ENCODE peak calls at places on chromosomes 5 and 9, in four cellular contexts. L is GM12878, N is HepG2, Q is K562. X is an unnamed sample.

GRCh38 chr9:135908334-135909204 is 1.2 kb upstream of the CAMSAP1 start:
- DNase-seq in L (no peak), N (no peak), Q (no peak), X (no peak)

GRCh38 chr9:107592439-107592838 is 102.9 kb upstream of the KLF4 start:
- DNase-seq in L (no peak), N (no peak), Q (no peak), X (no peak)

GRCh38 chr5:67181648-67182218 is 14.9 kb downstream of the CD180 start:
- DNase-seq in L (no peak), N (no peak), Q (no peak), X (no peak)

GRCh38 chr5:150245111-150245789 is 44.3 kb downstream of the CAMK2A start:
- DNase-seq in L (no peak), N (no peak), Q (peak), X (no peak)

GRCh38 chr9:137339045-137339444 is 37.0 kb upstream of the NRARP start:
- DNase-seq in L (no peak), N (no peak), Q (no peak), X (no peak)

GRCh38 chr5:124754206-124754927 is 7.9 kb upstream of the ZNF608 start:
- DNase-seq in L (no peak), N (no peak), Q (no peak), X (no peak)

GRCh38 chr9:121450241-121450640 is 49.4 kb downstream of the GGTA1 start:
- DNase-seq in L (no peak), N (no peak), Q (no peak), X (no peak)

GRCh38 chr5:39869396-39869795 is 444.6 kb upstream of the DAB2 start:
- DNase-seq in L (no peak), N (no peak), Q (no peak), X (no peak)

GRCh38 chr5:141681695-141682641 is at the start of gene ARAP3:
- DNase-seq in L (no peak), N (peak), Q (peak), X (peak)

GRCh38 chr9:89430995-89431394 is 66.9 kb downstream of the SEMA4D start:
- DNase-seq in L (no peak), N (no peak), Q (no peak), X (no peak)

GRCh38 chr5:146667633-146668032 is 151.6 kb upstream of the GPR151 start:
- DNase-seq in L (no peak), N (no peak), Q (no peak), X (no peak)

GRCh38 chr5:54455413-54456157 is at the start of gene HSPB3:
- DNase-seq in L (no peak), N (no peak), Q (no peak), X (no peak)

GRCh38 chr5:6181147-6181729 is 197.1 kb downstream of the MED10 start:
- DNase-seq in L (no peak), N (no peak), Q (no peak), X (no peak)

GRCh38 chr5:359301-359897 is 37.9 kb downstream of the AHRR start:
- DNase-seq in L (no peak), N (no peak), Q (peak), X (no peak)

GRCh38 chr5:38011641-38012188 is 171.9 kb upstream of the GDNF start:
- DNase-seq in L (no peak), N (no peak), Q (no peak), X (no peak)

GRCh38 chr9:136078025-136078424 is 17.1 kb downstream of the NACC2 start:
- DNase-seq in L (no peak), N (no peak), Q (no peak), X (no peak)

GRCh38 chr9:94222870-94223269 is 36.2 kb upstream of the ZNF169 start:
- DNase-seq in L (no peak), N (no peak), Q (no peak), X (no peak)
- TF ChIP-seq SMC3 in L (no peak), N (no peak), Q (no peak), X (no peak)

GRCh38 chr5:171599957-171600612 is 180.6 kb downstream of the FGF18 start:
- DNase-seq in L (no peak), N (no peak), Q (no peak), X (no peak)

GRCh38 chr5:171604195-171604594 is 181.4 kb upstream of the SMIM23 start:
- DNase-seq in L (no peak), N (no peak), Q (no peak), X (no peak)

GRCh38 chr5:171600736-171601265 is 181.4 kb downstream of the FGF18 start:
- DNase-seq in L (no peak), N (no peak), Q (no peak), X (no peak)

GRCh38 chr5:171599396-171599795 is 179.9 kb downstream of the FGF18 start:
- DNase-seq in L (no peak), N (no peak), Q (no peak), X (no peak)

DNA sequence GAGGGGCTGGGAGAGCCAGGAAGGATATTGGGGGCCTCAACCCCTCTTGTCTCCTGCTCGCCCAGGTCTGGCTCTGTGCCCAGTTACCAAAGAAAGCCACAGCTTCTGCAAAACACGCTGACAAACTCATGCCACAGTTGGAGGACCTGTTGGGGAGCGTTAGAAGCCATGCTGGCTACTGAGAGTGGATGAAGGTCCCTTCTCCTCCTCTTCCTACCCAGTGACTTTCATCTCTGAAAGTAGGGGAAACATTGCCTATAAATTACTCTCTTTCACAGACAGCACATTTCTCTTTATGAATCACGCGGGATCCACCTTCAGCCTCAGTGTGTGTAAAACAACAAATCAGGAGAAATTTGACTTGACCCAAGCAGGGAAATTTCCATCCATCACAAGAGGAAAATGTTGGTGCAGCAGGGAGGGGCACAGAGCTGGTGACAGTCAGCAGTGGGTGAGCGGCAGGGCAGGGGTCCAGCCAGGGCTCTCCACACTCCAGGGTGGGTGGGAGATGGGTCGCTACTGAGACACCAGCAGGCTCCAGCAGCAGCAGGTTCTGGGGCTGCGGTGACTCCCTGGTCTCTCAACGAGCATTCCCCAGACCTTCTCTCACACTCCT is 181.9 kb downstream of the FGF18 start:
- DNase-seq in L (no peak), N (no peak), Q (no peak), X (no peak)
- TF ChIP-seq POLR2AphosphoS2 in L (no peak), N (no peak), Q (no peak), X (no peak)

GRCh38 chr9:92711844-92712243 is 41.9 kb upstream of the IPPK start:
- DNase-seq in L (no peak), N (no peak), Q (no peak), X (no peak)
- TF ChIP-seq SMC3 in L (no peak), N (no peak), Q (no peak), X (no peak)

GRCh38 chr5:79225441-79225840 is 10.5 kb upstream of the JMY start:
- DNase-seq in L (no peak), N (no peak), Q (no peak), X (no peak)

GRCh38 chr5:79227484-79227995 is 8.4 kb upstream of the JMY start:
- DNase-seq in L (no peak), N (no peak), Q (no peak), X (no peak)

GRCh38 chr5:79224275-79224984 is 11.5 kb upstream of the JMY start:
- DNase-seq in L (no peak), N (no peak), Q (no peak), X (no peak)

GRCh38 chr5:79225026-79225425 is 10.9 kb upstream of the JMY start:
- DNase-seq in L (no peak), N (no peak), Q (no peak), X (no peak)

GRCh38 chr5:79229357-79230174 is 6.4 kb upstream of the JMY start:
- DNase-seq in L (peak), N (no peak), Q (no peak), X (no peak)
- TF ChIP-seq POLR2AphosphoS2 in L (no peak), N (no peak), Q (no peak), X (no peak)

GRCh38 chr5:62273691-62274090 is 32.3 kb upstream of the KIF2A start:
- DNase-seq in L (no peak), N (no peak), Q (no peak), X (no peak)
- TF ChIP-seq SMC3 in L (no peak), N (no peak), Q (no peak), X (no peak)

DNA sequence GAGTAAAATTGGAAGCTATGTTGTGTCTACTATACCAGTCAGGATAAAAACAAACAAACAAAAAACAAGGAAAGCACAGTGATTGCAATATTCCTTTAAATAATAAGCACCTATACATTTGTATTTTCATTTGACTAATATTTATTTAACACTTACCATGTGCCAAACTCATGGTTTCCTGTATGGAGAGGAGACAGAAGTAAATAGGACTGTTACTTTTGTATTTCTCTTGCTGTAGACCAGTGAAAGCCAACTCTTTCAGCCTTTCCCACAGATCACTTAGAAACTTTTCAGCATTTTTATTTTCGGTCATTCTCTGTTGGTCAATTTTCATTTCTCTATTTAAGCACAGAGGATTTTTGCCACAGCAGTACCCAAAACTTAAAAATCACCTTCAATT is 4.5 kb downstream of the CMYA5 start:
- DNase-seq in L (no peak), N (no peak), Q (no peak), X (no peak)
- TF ChIP-seq POLR2AphosphoS2 in L (no peak), N (no peak), Q (no peak), X (no peak)

DNA sequence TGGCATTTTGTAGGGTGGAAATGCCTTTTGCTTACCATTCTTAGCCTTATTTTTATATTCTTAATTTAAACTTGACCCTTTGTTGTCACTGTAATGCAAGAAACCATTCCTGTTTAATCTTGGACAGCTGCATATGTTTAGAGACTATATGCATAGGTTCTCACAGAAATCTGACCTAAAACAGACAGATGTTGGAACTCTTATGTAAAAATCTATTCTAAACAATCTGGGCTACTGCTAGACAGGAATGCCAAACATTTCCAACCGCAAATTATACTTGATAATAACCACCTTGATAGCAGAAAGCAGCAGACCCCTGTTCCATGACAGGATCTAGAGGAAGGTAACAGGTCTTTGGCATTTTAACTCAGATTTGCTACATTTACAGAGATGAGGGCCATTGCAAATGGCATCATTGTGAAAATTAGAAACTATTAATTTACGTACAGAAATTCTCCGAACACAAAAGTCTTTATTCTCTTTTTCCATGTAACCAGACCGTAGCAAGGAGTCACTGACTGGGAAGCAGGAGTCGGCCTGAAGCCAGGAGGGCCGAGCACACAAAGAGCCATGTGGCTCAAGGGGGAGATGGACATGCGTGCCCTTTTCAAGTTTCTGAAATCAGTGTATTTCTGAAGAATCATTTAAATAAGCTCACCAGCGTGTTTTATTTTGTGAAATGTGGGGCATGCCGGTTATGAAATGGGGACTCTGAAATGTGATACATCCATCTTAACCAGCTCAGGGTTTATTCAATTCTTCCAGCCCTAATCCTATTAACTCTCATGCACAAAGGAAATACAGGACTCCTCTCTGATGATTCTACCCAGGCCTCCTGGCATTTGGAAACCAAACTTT is 139.3 kb downstream of the AOPEP start:
- DNase-seq in L (no peak), N (no peak), Q (no peak), X (no peak)
- TF ChIP-seq SMC3 in L (no peak), N (no peak), Q (no peak), X (no peak)

DNA sequence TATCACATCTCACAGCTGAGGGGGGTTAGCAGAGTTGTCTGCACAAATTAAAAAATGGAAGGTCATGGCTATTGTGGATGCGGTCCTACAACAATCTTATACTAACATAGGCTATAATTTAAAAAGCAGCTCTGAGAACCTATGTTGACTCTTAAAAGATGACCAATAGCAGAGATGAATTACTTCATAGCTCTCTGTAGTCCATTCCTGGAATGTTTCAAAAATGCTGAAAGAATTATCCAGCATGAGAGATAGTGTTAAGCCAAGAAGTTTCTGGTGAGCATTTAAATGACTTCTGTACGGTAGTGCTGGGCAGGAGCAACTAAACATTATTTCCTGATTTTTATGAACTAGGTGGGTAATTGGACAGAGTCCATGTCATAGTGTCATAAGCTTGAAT is 218.2 kb upstream of the NUDT12 start:
- DNase-seq in L (no peak), N (no peak), Q (no peak), X (no peak)
- TF ChIP-seq POLR2AphosphoS2 in L (no peak), N (no peak), Q (no peak), X (no peak)

X was measured in A549.